ENCODE peak calls at places on chromosome 13, in four cellular contexts. N, U, F and O are unnamed samples.

GRCh38 chr13:21465710-21466160 is 6.6 kb upstream of the ZDHHC20 start:
- DNase-seq in F (no peak), U (no peak), N (no peak), O (no peak)

GRCh38 chr13:39603424-39603947 is 493 bp upstream of the LHFPL6 start:
- DNase-seq in U (peak; percentile 18), N (no peak), F (no peak), O (no peak)

GRCh38 chr13:105918842-105919741 is 616.4 kb downstream of the EFNB2 start:
- DNase-seq in N (no peak), F (no peak), U (no peak), O (no peak)

GRCh38 chr13:108932206-108932605 is 302.8 kb downstream of the MYO16 start:
- DNase-seq in N (no peak), U (no peak), F (no peak), O (no peak)

GRCh38 chr13:48500652-48501197 is 32.2 kb downstream of the RCBTB2 start:
- DNase-seq in F (no peak), N (no peak), U (no peak), O (no peak)

GRCh38 chr13:73274147-73274546 is 215.3 kb downstream of the KLF5 start:
- DNase-seq in F (no peak), N (no peak), U (no peak), O (no peak)

GRCh38 chr13:33735276-33735675 is 82.7 kb upstream of the RFC3 start:
- DNase-seq in N (no peak), U (no peak), F (no peak), O (no peak)

GRCh38 chr13:31749929-31750328 is 10.6 kb downstream of the RXFP2 start:
- DNase-seq in N (no peak), U (no peak), F (no peak), O (no peak)

DNA sequence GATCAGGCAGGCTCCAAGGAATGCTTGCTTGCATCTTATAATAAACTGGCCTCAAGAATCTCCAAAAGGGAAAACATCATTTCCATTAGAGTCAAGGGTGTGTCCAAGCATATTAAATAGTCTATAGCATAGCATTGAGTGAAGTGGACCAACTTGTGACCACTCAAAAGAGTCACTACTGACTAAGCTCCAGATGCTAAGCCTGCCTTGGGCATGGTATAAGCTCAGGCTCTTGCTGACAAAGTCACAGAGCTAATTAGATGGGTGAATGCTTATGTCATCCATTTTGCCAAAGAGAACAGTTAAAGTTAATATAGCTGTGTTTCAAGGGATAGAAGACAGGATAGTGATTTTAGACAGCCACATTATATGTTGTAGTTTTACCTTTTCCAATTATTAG is 216.1 kb downstream of the DNAJC15 start:
- DNase-seq in U (no peak), F (no peak), N (no peak), O (no peak)
- TF ChIP-seq CTCF in U (no peak), F (no peak), N (no peak), O (no peak)

GRCh38 chr13:24627090-24627714 is 53.0 kb upstream of the ATP12A start:
- DNase-seq in U (no peak), F (no peak), N (no peak), O (no peak)
- TF ChIP-seq CTCF in U (no peak), F (no peak), N (peak; percentile 14), O (no peak)

GRCh38 chr13:111506131-111506530 is 185.7 kb downstream of the TEX29 start:
- DNase-seq in F (no peak), U (no peak), N (no peak), O (no peak)

GRCh38 chr13:111506621-111507020 is 186.2 kb downstream of the TEX29 start:
- DNase-seq in N (no peak), U (no peak), F (no peak), O (no peak)

GRCh38 chr13:111503905-111504695 is 183.7 kb downstream of the TEX29 start:
- DNase-seq in N (no peak), U (no peak), F (no peak), O (no peak)

GRCh38 chr13:111503376-111503775 is 182.9 kb downstream of the TEX29 start:
- DNase-seq in U (no peak), F (no peak), N (no peak), O (no peak)

DNA sequence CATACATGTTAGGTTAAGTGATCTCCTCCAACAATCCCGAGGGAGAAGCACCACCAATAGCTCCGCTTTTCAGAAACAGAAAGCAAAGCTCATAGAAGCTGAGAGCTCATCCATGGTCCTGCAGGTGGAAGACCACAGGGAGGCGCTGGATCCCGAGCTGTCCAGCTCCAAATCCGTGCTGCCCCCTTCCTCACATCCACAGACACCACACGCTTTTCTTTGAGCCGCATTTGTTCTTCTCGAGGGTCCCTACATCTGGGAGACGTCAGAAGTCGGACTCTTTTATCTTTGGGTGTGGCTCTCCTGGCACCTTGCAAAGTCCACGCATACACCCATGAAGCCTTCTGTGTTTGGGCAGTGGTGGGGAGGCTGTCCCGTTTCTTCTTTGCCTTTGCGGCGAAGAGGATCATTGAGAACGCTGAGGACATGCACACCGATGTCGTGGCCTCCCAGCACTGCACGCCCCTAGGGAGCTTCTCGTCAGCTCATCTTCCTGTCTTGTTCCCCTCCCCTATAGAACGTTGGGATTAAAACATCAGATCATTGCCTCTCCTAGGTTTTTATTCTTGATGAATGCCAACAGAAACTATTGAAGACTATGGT is 184.8 kb downstream of the TEX29 start:
- DNase-seq in U (no peak), F (no peak), N (no peak), O (no peak)
- TF ChIP-seq CTCF in U (no peak), F (peak; percentile 11), N (no peak), O (peak; percentile 47)

GRCh38 chr13:99657848-99658265 is 156.6 kb downstream of the TM9SF2 start:
- DNase-seq in F (peak; percentile 17), U (peak; percentile 34), N (peak; percentile 69), O (peak; percentile 64)

GRCh38 chr13:99660101-99660500 is 158.8 kb downstream of the TM9SF2 start:
- DNase-seq in N (no peak), F (no peak), U (no peak), O (no peak)

GRCh38 chr13:99656843-99657506 is 155.7 kb downstream of the TM9SF2 start:
- DNase-seq in N (no peak), U (no peak), F (no peak), O (no peak)

GRCh38 chr13:99659234-99659633 is 158.0 kb downstream of the TM9SF2 start:
- DNase-seq in U (no peak), F (no peak), N (no peak), O (no peak)

GRCh38 chr13:99658266-99658991 is 157.2 kb downstream of the TM9SF2 start:
- DNase-seq in U (peak; percentile 62), F (peak; percentile 39), N (peak; percentile 66), O (peak; percentile 71)
- TF ChIP-seq CTCF in U (no peak), F (peak; percentile 16), N (no peak), O (peak; percentile 66)